ENCODE peak calls at places on chromosomes 2 and 18, in seven cellular contexts. I is neural progenitor cell, S is left ventricle myocardium inferior, L is MM.1S, O is hepatocyte, T is transverse colon, Q is RWPE2. H is an unnamed sample.

GRCh38 chr2:182616471-182617393 is 99.3 kb upstream of the DNAJC10 start:
- DNase-seq in I (no peak), Q (no peak), S (no peak), O (no peak), T (no peak), L (no peak), H (no peak)

GRCh38 chr2:6826081-6826913 is 39.4 kb downstream of the CMPK2 start:
- DNase-seq in Q (no peak), I (peak; percentile 41), L (peak; percentile 45), O (peak; percentile 52), T (peak; percentile 43), S (no peak), H (no peak)

GRCh38 chr2:224263571-224264043 is 138.3 kb downstream of the FAM124B start:
- DNase-seq in T (no peak), L (no peak), I (no peak), Q (no peak), O (no peak), S (no peak), H (no peak)

GRCh38 chr2:234512884-234513669 is 16.2 kb upstream of the ARL4C start:
- DNase-seq in I (no peak), Q (no peak), S (no peak), T (no peak), O (peak; percentile 34), L (no peak), H (no peak)

GRCh38 chr2:155825876-155826275 is 506.6 kb downstream of the NR4A2 start:
- DNase-seq in I (no peak), O (peak; percentile 22), L (no peak), T (no peak), Q (no peak), S (no peak), H (no peak)

GRCh38 chr2:3238951-3239841 is 138.4 kb downstream of the EIPR1 start:
- DNase-seq in L (no peak), T (no peak), Q (no peak), O (no peak), I (no peak), S (no peak), H (no peak)

GRCh38 chr18:63236990-63237389 is 82.6 kb downstream of the BCL2 start:
- DNase-seq in T (peak; percentile 35), O (no peak), I (no peak), S (peak; percentile 25), L (no peak), Q (no peak), H (peak; percentile 62)

GRCh38 chr18:45539383-45539960 is 75.8 kb upstream of the SLC14A2 start:
- DNase-seq in S (no peak), O (no peak), T (no peak), L (no peak), I (no peak), Q (no peak), H (no peak)

GRCh38 chr2:218485986-218486667 is 67.2 kb downstream of the VIL1 start:
- DNase-seq in L (no peak), S (no peak), T (no peak), O (no peak), Q (no peak), I (no peak), H (no peak)

GRCh38 chr2:217189131-217189530 is 329.3 kb upstream of the TNP1 start:
- DNase-seq in I (no peak), O (no peak), S (no peak), Q (no peak), L (no peak), T (no peak), H (no peak)

GRCh38 chr2:23563673-23564617 is 179.0 kb downstream of the KLHL29 start:
- DNase-seq in I (peak; percentile 67), T (peak; percentile 18), L (no peak), Q (no peak), O (no peak), S (peak; percentile 57), H (peak; percentile 60)

GRCh38 chr18:58544616-58545337 is 84.1 kb downstream of the ALPK2 start:
- DNase-seq in L (no peak), S (no peak), I (no peak), T (no peak), O (no peak), Q (no peak), H (no peak)

GRCh38 chr2:187115627-187116026 is 266.7 kb upstream of the ZSWIM2 start:
- DNase-seq in L (no peak), I (no peak), T (no peak), S (no peak), O (no peak), Q (no peak), H (no peak)

GRCh38 chr2:118810766-118811165 is 36.7 kb downstream of the EN1 start:
- DNase-seq in L (no peak), Q (no peak), S (no peak), T (no peak), O (no peak), I (no peak), H (no peak)
- H3K4me1 ChIP-seq in L (no peaks in the 10 kb centered on the region), Q (no peaks in the 10 kb centered on the region), S (no peaks in the 10 kb centered on the region), T (no peaks in the 10 kb centered on the region), O (peaks cover 3% of the 10 kb centered on the region), I (peaks cover 60% of the 10 kb centered on the region), H (peaks cover 4% of the 10 kb centered on the region)

DNA sequence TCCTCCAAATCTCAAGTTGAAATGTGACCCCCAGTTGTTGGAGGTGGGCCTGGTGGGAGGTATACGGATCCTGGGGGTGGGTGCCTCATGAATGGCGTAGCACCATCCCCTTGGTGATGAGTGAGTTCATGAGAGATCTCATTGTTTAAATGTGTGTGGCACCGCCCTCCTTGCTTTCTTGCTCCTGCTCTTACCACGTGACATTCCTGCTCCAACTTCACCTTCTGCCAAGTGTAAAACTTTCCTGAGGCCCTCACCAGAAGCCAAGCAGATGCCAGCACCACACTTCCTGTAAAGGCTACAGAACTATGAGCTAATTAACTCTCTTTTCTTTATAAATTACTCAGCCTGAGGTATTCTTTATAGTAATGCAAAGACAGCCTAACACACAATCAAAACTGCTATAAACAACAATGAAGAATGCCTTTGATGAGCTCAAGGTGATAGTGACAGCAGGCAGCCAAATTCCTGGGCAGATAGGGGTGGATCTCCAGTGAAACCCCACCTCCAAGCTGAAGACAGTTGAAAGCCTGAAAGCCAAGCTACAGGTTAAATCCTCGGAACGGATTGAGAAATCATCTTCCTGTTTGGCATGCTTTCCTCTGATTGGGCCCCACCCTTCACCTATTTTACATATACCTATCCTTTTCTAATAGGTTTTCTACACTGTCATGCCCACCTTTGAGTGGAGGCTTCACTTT is 26.9 kb downstream of the MCEE start:
- DNase-seq in L (no peak), S (no peak), Q (no peak), T (no peak), I (no peak), O (no peak), H (no peak)
- H3K27ac ChIP-seq in L (no peak overlapping the region), S (no peak overlapping the region), Q (no peak overlapping the region), T (no peak overlapping the region), I (no peak overlapping the region), O (no peak overlapping the region), H (no peak overlapping the region)

GRCh38 chr2:196278491-196278911 is 107.1 kb upstream of the STK17B start:
- DNase-seq in S (no peak), T (no peak), I (no peak), O (no peak), Q (no peak), L (no peak), H (no peak)
- H3K4me1 ChIP-seq in S (peaks cover 38% of the 10 kb centered on the region), T (peaks cover 14% of the 10 kb centered on the region), I (no peaks in the 10 kb centered on the region), O (peaks cover 20% of the 10 kb centered on the region), Q (peaks cover 7% of the 10 kb centered on the region), L (peaks cover 34% of the 10 kb centered on the region), H (peaks cover 33% of the 10 kb centered on the region)

GRCh38 chr2:9142551-9143263 is 63.9 kb upstream of the ASAP2 start:
- DNase-seq in I (peak; percentile 87), S (peak; percentile 86), T (peak; percentile 93), Q (peak; percentile 89), O (peak; percentile 91), L (peak; percentile 62), H (peak; percentile 91)
- H3K27ac ChIP-seq in I (no peak overlapping the region), S (peak overlapping the region; percentile 63), T (peak overlapping the region; percentile 39), Q (peak overlapping the region; percentile 38), O (peak overlapping the region; percentile 65), L (no peak overlapping the region), H (peak overlapping the region; percentile 25)

DNA sequence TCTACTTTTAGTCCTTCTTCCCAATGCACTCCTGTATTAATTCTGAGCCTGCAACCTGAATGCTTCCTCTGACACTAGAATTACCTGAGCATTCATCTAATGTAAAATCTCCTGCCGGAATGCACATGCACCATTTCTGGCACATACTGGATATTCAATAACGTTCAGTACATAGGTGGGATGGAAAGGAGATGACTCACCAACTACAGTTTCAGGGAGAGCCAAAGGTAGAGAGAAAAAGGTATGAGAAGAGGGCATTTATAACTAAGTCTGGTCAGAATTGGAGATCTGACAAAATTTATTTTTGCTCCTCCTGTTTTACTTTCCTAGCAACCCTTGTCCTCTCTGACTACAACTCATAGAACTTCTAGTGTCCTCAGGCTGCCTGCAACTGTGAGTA is 1954.1 kb upstream of the CELF4 start:
- DNase-seq in T (no peak), Q (no peak), O (no peak), L (no peak), I (no peak), S (no peak), H (no peak)
- H3K4me1 ChIP-seq in T (no peaks in the 10 kb centered on the region), Q (peaks cover 12% of the 10 kb centered on the region), O (peaks cover 9% of the 10 kb centered on the region), L (no peaks in the 10 kb centered on the region), I (peaks cover 6% of the 10 kb centered on the region), S (no peaks in the 10 kb centered on the region), H (no peaks in the 10 kb centered on the region)

DNA sequence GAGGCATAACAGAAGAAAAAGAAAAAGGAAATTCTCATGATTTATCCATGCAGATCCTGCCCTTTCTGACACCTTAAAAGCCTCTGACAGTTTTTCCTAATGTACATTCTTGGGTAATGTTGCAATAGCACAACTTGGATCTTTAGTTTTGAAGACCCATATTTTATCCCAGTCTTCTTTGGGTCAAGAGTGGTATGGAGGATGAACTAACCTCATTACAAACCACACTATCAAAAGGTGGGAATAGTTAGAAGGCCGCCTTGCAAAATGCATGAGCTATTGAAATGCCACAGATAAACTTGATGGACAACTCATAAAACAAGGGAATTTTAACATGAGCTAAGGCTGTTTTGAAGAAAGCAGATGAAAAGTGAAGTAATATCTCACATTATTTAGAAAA is 1479.8 kb upstream of the ACVR2A start:
- DNase-seq in I (no peak), L (no peak), S (no peak), Q (no peak), T (no peak), O (no peak), H (no peak)
- H3K27ac ChIP-seq in I (no peak overlapping the region), L (no peak overlapping the region), S (no peak overlapping the region), Q (no peak overlapping the region), T (no peak overlapping the region), O (no peak overlapping the region), H (no peak overlapping the region)